ENCODE peak calls at places on chromosomes 13 and 19, in four cellular contexts. M, U, H and J are unnamed samples.
A peak's percentile ranks its signal among the peaks of the same experiment; 100 is the strongest.

GRCh38 chr13:27432612-27433210 is 8.3 kb downstream of the GTF3A start:
- DNase-seq in M (no peak), U (no peak), H (no peak), J (no peak)

GRCh38 chr13:79386125-79386822 is 19.8 kb downstream of the RBM26 start:
- DNase-seq in M (no peak), U (no peak), H (no peak), J (no peak)

GRCh38 chr13:85363504-85363903 is 435.7 kb downstream of the SLITRK6 start:
- DNase-seq in M (no peak), U (no peak), H (no peak), J (no peak)

GRCh38 chr19:58474291-58474996 is 1.7 kb upstream of the ZNF446 start:
- DNase-seq in M (no peak), U (no peak), H (no peak), J (no peak)

GRCh38 chr19:49936549-49936948 is 7.2 kb upstream of the NUP62 start:
- DNase-seq in M (no peak), U (no peak), H (no peak), J (no peak)

GRCh38 chr19:44746946-44747738 is 1.4 kb upstream of the BCL3 start:
- DNase-seq in M (peak; percentile 92), U (peak; percentile 65), H (peak; percentile 95), J (peak; percentile 59)

GRCh38 chr19:38868551-38868950 is 9.5 kb downstream of the RINL start:
- DNase-seq in M (no peak), U (no peak), H (no peak), J (no peak)

GRCh38 chr19:58558623-58559274 is 338 bp upstream of the UBE2M start:
- DNase-seq in M (peak; percentile 100), U (peak; percentile 95), H (peak; percentile 80), J (peak; percentile 88)

GRCh38 chr13:47545630-47546029 is 455.4 kb downstream of the SUCLA2 start:
- DNase-seq in M (no peak), U (no peak), H (no peak), J (no peak)

GRCh38 chr13:36787181-36787580 is 31.8 kb upstream of the RFXAP start:
- DNase-seq in M (no peak), U (no peak), H (no peak), J (no peak)

GRCh38 chr13:36069881-36070366 is 61.3 kb downstream of the DCLK1 start:
- DNase-seq in M (no peak), U (no peak), H (no peak), J (no peak)

GRCh38 chr19:49684983-49685553 is 4.3 kb upstream of the ADM5 start:
- DNase-seq in M (no peak), U (no peak), H (no peak), J (no peak)

GRCh38 chr13:32491028-32491427 is 47.6 kb downstream of the N4BP2L2 start:
- DNase-seq in M (no peak), U (no peak), H (no peak), J (no peak)

GRCh38 chr13:75687145-75687763 is 51.1 kb downstream of the LMO7 start:
- DNase-seq in M (no peak), U (no peak), H (peak; percentile 11), J (no peak)

GRCh38 chr19:41776700-41777099 is 19.7 kb upstream of the CEACAM3 start:
- DNase-seq in M (no peak), U (no peak), H (no peak), J (no peak)

GRCh38 chr19:41531438-41532311 is 44.3 kb upstream of the CEACAM21 start:
- DNase-seq in M (no peak), U (peak; percentile 39), H (peak; percentile 74), J (peak; percentile 34)

GRCh38 chr13:99221567-99222239 is 21.0 kb downstream of the UBAC2 start:
- DNase-seq in M (no peak), U (no peak), H (no peak), J (no peak)

GRCh38 chr19:39599116-39599515 is 3.2 kb upstream of the LGALS13 start:
- DNase-seq in M (peak; percentile 58), U (no peak), H (peak; percentile 16), J (no peak)

GRCh38 chr19:48379058-48379457 is 12.3 kb downstream of the KDELR1 start:
- DNase-seq in M (no peak), U (no peak), H (no peak), J (no peak)

GRCh38 chr19:39407644-39408391 is 1.2 kb downstream of the ZFP36 start:
- DNase-seq in M (peak; percentile 54), U (no peak), H (no peak), J (no peak)

GRCh38 chr13:27806744-27807387 is 14.6 kb downstream of the GSX1 start:
- DNase-seq in M (no peak), U (no peak), H (no peak), J (no peak)

GRCh38 chr19:47438793-47439220 is 19.5 kb upstream of the MEIS3 start:
- DNase-seq in M (peak; percentile 84), U (no peak), H (no peak), J (no peak)

GRCh38 chr19:47069795-47070194 is 21.4 kb upstream of the TMEM160 start:
- DNase-seq in M (no peak), U (no peak), H (no peak), J (no peak)

GRCh38 chr13:88345171-88345847 is 674.1 kb downstream of the SLITRK5 start:
- DNase-seq in M (no peak), U (no peak), H (no peak), J (no peak)

GRCh38 chr13:26222523-26223046 is 471 bp upstream of the RNF6 start:
- DNase-seq in M (no peak), U (no peak), H (no peak), J (no peak)

GRCh38 chr13:87093399-87093798 is 577.8 kb upstream of the SLITRK5 start:
- DNase-seq in M (no peak), U (no peak), H (no peak), J (no peak)

GRCh38 chr19:41821003-41821735 is 23.3 kb downstream of the LYPD4 start:
- DNase-seq in M (peak; percentile 50), U (peak; percentile 56), H (peak; percentile 64), J (peak; percentile 65)

GRCh38 chr19:29873024-29873800 is 61.4 kb downstream of the CCNE1 start:
- DNase-seq in M (peak; percentile 94), U (peak; percentile 79), H (peak; percentile 83), J (peak; percentile 82)

GRCh38 chr13:106161186-106161585 is 374.3 kb downstream of the EFNB2 start:
- DNase-seq in M (no peak), U (no peak), H (no peak), J (no peak)

GRCh38 chr13:19185865-19186645 is 4.4 kb upstream of the TUBA3C start:
- DNase-seq in M (no peak), U (no peak), H (no peak), J (no peak)

DNA sequence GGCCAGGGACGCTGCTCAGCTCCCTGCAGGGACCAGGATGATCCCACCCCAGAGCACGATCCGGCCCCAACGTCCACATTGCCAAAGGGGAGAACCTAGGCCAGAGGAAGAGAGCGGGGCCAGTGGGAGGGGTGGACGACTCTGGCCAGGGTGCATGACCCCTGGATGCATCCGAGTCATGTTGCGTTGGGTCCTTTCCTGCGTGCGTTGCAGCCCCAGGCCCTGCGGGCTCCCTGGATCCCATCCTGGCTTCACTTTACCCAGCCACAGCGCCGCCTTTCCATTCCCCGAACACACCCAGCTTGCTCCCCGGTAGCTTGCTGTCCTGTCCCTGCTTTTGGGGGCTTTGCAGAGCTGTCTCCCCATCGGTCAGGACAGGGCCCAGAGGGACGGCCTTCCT is 10.5 kb downstream of the PLIN4 start:
- DNase-seq in M (no peak), U (no peak), H (no peak), J (no peak)
- TF ChIP-seq POLR2A in M (no peak), U (no peak), H (no peak), J (no peak)

DNA sequence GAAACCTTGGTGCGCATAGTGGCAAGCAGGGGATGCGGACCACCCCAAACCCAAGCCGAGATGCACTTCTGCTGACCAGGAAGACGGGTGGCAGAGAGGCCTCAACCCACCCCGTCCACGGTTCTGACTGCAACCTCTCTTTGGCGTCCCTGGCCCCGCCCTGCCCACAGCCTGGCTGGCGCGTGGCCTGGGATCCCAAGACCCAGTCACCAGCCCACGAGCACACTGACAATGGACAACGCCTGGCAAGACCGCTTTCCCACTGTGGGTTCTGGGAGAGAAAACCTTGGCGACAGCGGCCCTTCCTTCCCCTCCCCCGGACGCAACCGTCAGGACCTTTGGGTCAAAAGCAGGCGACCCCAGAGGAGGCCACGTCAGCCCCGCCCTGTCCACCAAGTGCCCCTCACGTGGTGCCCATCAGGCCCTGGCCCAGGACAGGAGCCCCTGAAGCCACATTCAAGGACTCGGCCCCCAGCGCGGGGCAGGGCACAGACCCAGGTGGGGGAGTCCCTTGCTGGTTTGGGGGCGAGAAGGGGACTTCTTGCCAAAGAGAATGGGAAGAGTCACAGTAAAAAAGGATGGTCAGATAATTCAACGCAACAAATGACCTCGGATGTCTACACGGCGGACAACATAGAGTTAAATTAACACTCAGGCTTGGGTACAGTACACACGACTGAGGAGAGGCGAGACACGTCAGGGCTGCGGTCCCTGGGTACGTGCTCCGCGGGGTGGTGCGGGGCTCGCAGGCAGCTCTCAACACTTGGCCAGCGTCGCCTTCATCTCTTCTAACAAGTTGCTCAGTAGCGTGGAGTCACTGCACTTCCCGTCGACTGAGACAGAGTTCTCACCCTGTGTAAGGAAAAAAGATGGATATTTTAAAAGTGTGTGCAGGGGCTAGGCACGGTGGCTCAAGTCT is 5.0 kb downstream of the IZUMO4 start:
- DNase-seq in M (no peak), U (no peak), H (no peak), J (no peak)
- TF ChIP-seq TAF1 in M (no peak), U (no peak), H (no peak), J (no peak)

GRCh38 chr19:45972944-45973525 is 630 bp downstream of the NOVA2 start:
- DNase-seq in M (peak; percentile 61), U (no peak), H (peak; percentile 34), J (no peak)

GRCh38 chr19:45971260-45971902 is 2.3 kb downstream of the NOVA2 start:
- DNase-seq in M (no peak), U (no peak), H (no peak), J (no peak)

GRCh38 chr19:45969676-45970075 is 4.0 kb downstream of the NOVA2 start:
- DNase-seq in M (no peak), U (no peak), H (no peak), J (no peak)

GRCh38 chr19:45973564-45974338 is at the start of gene NOVA2:
- DNase-seq in M (peak; percentile 100), U (peak; percentile 71), H (peak; percentile 99), J (no peak)

DNA sequence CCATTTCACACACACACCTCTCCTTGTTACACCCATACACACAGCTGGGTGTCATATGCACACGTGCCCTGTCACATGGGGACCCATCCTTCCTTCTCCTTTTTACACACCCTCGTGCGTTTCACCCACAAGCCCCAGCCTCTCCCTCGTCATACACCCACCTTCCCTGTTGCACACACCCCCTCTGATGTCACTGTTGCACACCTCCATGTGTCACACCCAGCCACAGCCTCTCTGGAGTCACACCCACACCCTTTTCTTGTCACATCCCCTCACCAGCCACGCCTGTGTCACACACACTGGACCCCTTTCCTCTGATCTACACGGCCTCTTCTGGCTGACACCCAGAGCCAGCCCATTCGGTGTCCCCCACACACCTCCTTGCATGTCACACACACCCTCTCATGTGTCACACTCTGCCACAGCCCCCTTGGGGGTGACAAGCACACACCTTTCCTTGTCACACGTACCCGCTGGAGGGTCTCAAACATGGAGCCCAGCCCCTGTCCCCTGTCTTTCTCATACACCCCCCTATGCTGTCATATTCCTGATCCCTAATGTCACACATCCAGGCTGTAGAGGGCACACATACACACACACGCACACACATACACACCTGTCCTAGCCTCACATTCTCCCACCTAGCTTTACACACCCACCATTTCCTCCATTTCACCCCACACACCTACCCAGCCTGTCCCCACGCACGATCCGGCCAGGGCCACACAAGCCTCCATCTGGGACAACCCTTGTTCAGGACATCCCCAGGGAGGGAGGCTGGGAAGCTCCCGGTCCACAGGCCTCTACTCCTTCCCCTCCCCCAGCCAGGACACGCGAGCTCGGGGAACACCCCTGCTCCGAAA is 1.4 kb downstream of the NOVA2 start:
- DNase-seq in M (peak; percentile 56), U (no peak), H (peak; percentile 29), J (no peak)
- TF ChIP-seq POLR2A in M (no peak), U (no peak), H (no peak), J (no peak)

GRCh38 chr13:113475280-113475679 is 15.2 kb downstream of the DCUN1D2 start:
- DNase-seq in M (no peak), U (no peak), H (no peak), J (no peak)
- TF ChIP-seq TAF1 in M (no peak), U (no peak), H (no peak), J (no peak)